ENCODE peak calls at places on chromosomes 1 and 21, in ten cellular contexts. U is HL-60; H is CD8-positive, alpha-beta T cell; Z is IMR-90; Q is K562; A is HCT116; M is dorsolateral prefrontal cortex; R is heart left ventricle; W is astrocyte of the spinal cord; G is choroid plexus epithelial cell. T is an unnamed sample.

GRCh38 chr21:34345892-34346291 is 17.9 kb upstream of the KCNE2 start:
- DNase-seq in G (peak; percentile 71), M (no peak), Q (no peak), A (no peak), R (no peak), H (no peak), U (no peak), Z (peak; percentile 71), W (no peak), T (no peak)

GRCh38 chr1:174795806-174796205 is 203.9 kb upstream of the CACYBP start:
- DNase-seq in R (no peak), Z (peak; percentile 21), W (peak; percentile 29), A (no peak), H (no peak), M (no peak), U (no peak), Q (no peak), G (peak; percentile 21), T (no peak)

GRCh38 chr1:245458234-245458633 is 303.4 kb downstream of the KIF26B start:
- DNase-seq in Z (no peak), A (no peak), M (no peak), U (no peak), G (no peak), Q (no peak), W (no peak), H (no peak), R (no peak), T (peak; percentile 39)

GRCh38 chr1:68270993-68271392 is 38.7 kb upstream of the WLS start:
- DNase-seq in R (no peak), M (no peak), G (no peak), H (no peak), A (no peak), W (no peak), Q (no peak), U (no peak), Z (peak; percentile 14), T (no peak)

GRCh38 chr21:34354836-34355235 is 9.0 kb upstream of the KCNE2 start:
- DNase-seq in G (no peak), R (no peak), M (no peak), Z (no peak), W (no peak), A (no peak), U (no peak), H (no peak), Q (no peak), T (no peak)

GRCh38 chr1:42335809-42336518 is 929 bp upstream of the FOXJ3 start:
- DNase-seq in H (no peak), U (no peak), G (peak; percentile 73), A (no peak), R (no peak), W (peak; percentile 51), Q (no peak), M (no peak), Z (peak; percentile 45), T (peak; percentile 71)

GRCh38 chr1:226355679-226356583 is 47.0 kb upstream of the LIN9 start:
- DNase-seq in R (no peak), G (peak; percentile 5), Q (no peak), Z (no peak), W (no peak), A (no peak), H (no peak), M (peak; percentile 76), U (no peak), T (no peak)

GRCh38 chr1:30882678-30883388 is 25.7 kb downstream of the SDC3 start:
- DNase-seq in W (no peak), M (no peak), U (no peak), Q (no peak), G (no peak), Z (no peak), R (peak; percentile 11), H (no peak), A (no peak), T (no peak)

GRCh38 chr21:32702702-32703101 is 25.1 kb downstream of the SYNJ1 start:
- DNase-seq in Z (peak; percentile 89), U (no peak), R (no peak), M (no peak), Q (no peak), A (no peak), H (no peak), G (peak; percentile 62), W (peak; percentile 29), T (peak; percentile 71)

GRCh38 chr1:3473381-3473844 is 18.9 kb downstream of the ARHGEF16 start:
- DNase-seq in G (peak; percentile 95), A (no peak), Z (peak; percentile 83), R (peak; percentile 32), W (peak; percentile 92), H (no peak), Q (no peak), M (no peak), U (no peak), T (peak; percentile 90)

GRCh38 chr1:208298593-208299233 is 54.5 kb upstream of the PLXNA2 start:
- DNase-seq in G (no peak), A (no peak), M (peak; percentile 49), R (no peak), H (no peak), Q (no peak), U (no peak), Z (no peak), W (no peak), T (no peak)

GRCh38 chr21:39353295-39353694 is 4.4 kb upstream of the HMGN1 start:
- DNase-seq in Z (peak; percentile 73), Q (no peak), G (peak; percentile 47), W (no peak), R (no peak), H (no peak), A (no peak), U (no peak), M (no peak), T (peak; percentile 36)
- TF ChIP-seq CTCF in Z (no peak), Q (no peak), G (no peak), W (no peak), R (no peak), H (no peak), A (no peak), U (no peak), M (no peak), T (no peak)

DNA sequence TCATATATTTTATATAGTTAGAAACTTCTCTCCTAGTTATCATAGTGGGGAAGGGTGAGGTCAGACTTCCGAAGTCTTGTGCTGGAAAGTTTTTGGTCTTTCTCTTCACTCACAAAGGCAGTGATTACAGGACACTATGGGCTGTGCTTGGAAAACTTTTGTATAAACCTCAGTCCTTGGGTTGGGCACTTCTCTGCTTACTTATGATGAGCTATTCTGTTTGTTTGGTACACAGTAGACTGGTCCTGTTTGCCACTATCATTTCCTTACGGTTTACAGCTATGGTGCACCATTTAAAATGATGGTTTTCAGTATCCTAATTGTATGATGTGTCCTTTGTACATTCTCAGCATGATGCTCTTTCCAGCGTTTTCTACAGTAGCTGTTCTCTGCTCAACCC is 75.5 kb downstream of the MAP3K7CL start:
- DNase-seq in G (no peak), Q (no peak), M (no peak), A (no peak), R (no peak), H (no peak), Z (no peak), W (no peak), U (no peak), T (no peak)
- H3K4me3 ChIP-seq in G (no peak overlapping the region), Q (no peak overlapping the region), M (no peak overlapping the region), A (no peak overlapping the region), R (no peak overlapping the region), H (no peak overlapping the region), Z (no peak overlapping the region), W (no peak overlapping the region), U (no peak overlapping the region), T (no peak overlapping the region)

GRCh38 chr1:99266731-99267130 is 2.4 kb downstream of the PLPPR4 start:
- DNase-seq in H (no peak), Z (peak; percentile 96), W (peak; percentile 74), A (no peak), M (no peak), Q (no peak), R (no peak), U (no peak), G (peak; percentile 27), T (peak; percentile 71)

GRCh38 chr1:99265124-99265523 is 832 bp downstream of the PLPPR4 start:
- DNase-seq in U (no peak), M (no peak), G (no peak), H (no peak), Z (no peak), W (no peak), R (no peak), Q (no peak), A (no peak), T (no peak)

GRCh38 chr1:99269321-99269720 is 5.0 kb downstream of the PLPPR4 start:
- DNase-seq in Z (peak; percentile 7), U (no peak), M (no peak), W (no peak), H (no peak), A (no peak), R (no peak), Q (no peak), G (no peak), T (no peak)

GRCh38 chr1:99268021-99268420 is 3.7 kb downstream of the PLPPR4 start:
- DNase-seq in R (no peak), A (no peak), W (no peak), M (no peak), Q (no peak), U (no peak), Z (peak; percentile 50), H (no peak), G (no peak), T (peak; percentile 22)

DNA sequence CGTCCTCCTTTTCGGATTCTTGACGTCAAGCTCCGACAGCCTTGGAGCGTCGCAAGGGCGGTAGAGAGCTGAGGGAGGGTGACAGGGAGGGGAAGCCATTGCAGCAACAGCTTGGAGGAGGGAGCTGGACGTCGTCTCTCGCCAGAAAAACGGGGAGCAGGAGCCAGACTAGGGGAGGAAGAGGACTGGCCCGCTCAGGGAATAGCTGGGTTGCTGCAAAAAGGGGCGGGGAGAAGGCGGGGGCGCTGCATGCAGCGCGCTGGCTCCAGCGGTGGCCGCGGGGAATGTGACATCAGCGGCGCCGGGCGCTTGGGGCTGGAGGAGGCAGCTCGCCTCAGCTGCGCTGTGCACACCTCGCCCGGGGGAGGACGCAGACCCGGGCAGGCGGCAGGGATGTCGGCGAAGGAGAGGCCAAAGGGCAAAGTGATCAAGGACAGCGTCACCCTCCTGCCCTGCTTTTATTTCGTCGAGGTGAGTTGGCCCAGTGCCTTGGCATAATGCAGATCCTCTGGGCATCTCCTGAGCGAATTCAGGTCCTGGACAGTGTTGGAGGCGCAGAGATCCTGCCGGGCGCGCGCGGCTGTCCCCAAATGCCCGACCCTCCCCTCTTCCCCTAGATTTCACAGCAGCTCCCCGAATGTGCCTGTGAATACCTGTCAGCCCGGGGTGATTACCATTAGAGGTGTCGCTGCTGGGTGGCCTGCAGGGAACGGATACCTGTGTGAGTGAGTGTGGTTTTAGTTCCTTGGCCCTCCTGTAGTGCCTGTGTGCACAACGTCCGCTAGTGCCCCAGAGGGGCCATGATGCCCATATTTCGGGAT is at the start of gene PLPPR4:
- DNase-seq in H (no peak), Q (peak; percentile 11), W (peak; percentile 18), R (peak; percentile 75), A (peak; percentile 12), Z (peak; percentile 43), M (peak; percentile 85), G (peak; percentile 10), U (peak; percentile 24), T (peak; percentile 8)
- TF ChIP-seq CTCF in H (no peak), Q (no peak), W (peak; percentile 1), R (no peak), A (no peak), Z (no peak), M (no peak), G (no peak), U (no peak), T (no peak)

DNA sequence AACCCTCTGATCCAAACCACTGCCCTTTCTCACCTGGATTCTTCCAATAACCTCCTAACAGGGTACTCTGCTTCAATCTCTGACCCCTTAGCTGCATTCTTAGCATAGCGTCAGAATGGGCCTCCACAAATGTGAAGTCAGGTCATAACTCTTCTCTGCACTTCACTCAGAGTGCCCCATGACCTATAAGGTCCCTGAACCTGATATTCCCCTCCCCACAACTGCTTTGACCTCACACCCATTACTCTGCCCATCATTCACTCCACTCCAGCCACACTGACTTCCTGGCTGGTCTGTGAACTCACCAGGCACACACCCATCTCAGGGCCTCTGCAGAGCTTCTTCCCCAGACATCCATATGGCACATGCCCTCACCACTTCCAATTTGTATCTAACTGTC is 141.9 kb downstream of the ZNF281 start:
- DNase-seq in G (no peak), Z (no peak), H (no peak), U (no peak), R (no peak), Q (no peak), W (no peak), M (no peak), A (no peak), T (no peak)
- H3K4me3 ChIP-seq in G (no peak overlapping the region), Z (no peak overlapping the region), H (no peak overlapping the region), U (no peak overlapping the region), R (no peak overlapping the region), Q (no peak overlapping the region), W (no peak overlapping the region), M (no peak overlapping the region), A (no peak overlapping the region), T (no peak overlapping the region)

T was measured in fibroblast of mammary gland.